ENCODE peak calls at places on chromosomes 11 and 22, in five cellular contexts. W, N, S, G and V are unnamed samples.

GRCh38 chr11:129427376-129427775 is 51.7 kb downstream of the BARX2 start:
- DNase-seq in G (peak), S (no peak), N (no peak), W (no peak), V (no peak)

GRCh38 chr11:122192634-122193245 is 76.7 kb upstream of the BLID start:
- DNase-seq in W (no peak), N (no peak), G (no peak), S (no peak), V (peak)

GRCh38 chr11:129644326-129644725 is 171.3 kb upstream of the TMEM45B start:
- DNase-seq in W (no peak), N (no peak), G (no peak), S (no peak), V (no peak)

GRCh38 chr11:6654281-6655019 is 1.2 kb downstream of the DCHS1 start:
- DNase-seq in G (peak), N (no peak), W (no peak), S (no peak), V (no peak)

GRCh38 chr11:119195680-119196079 is 10.4 kb downstream of the NHERF4 start:
- DNase-seq in G (peak), S (peak), W (peak), N (peak), V (peak)

GRCh38 chr11:105793092-105793491 is 183.2 kb downstream of the GRIA4 start:
- DNase-seq in S (no peak), G (no peak), N (no peak), W (no peak), V (no peak)

GRCh38 chr11:130139401-130139800 is 20.2 kb upstream of the ST14 start:
- DNase-seq in N (no peak), G (no peak), W (no peak), S (no peak), V (no peak)

GRCh38 chr22:19878461-19879247 is 24.0 kb upstream of the GNB1L start:
- DNase-seq in G (no peak), S (no peak), W (no peak), N (no peak), V (no peak)

GRCh38 chr22:42803454-42803853 is 53.6 kb downstream of the ARFGAP3 start:
- DNase-seq in S (no peak), G (no peak), W (no peak), N (no peak), V (no peak)

GRCh38 chr11:12140186-12140938 is 30.0 kb downstream of the MICAL2 start:
- DNase-seq in G (no peak), S (no peak), W (no peak), N (no peak), V (no peak)

GRCh38 chr11:102971766-102972165 is 16.2 kb upstream of the MMP13 start:
- DNase-seq in S (no peak), N (no peak), G (no peak), W (no peak), V (no peak)

GRCh38 chr11:94926698-94927237 is 46.6 kb downstream of the CWC15 start:
- DNase-seq in S (no peak), W (peak), G (no peak), N (no peak), V (peak)

GRCh38 chr11:56172256-56172835 is 4.1 kb upstream of the OR5J2 start:
- DNase-seq in G (no peak), W (no peak), N (no peak), S (no peak), V (no peak)

GRCh38 chr11:68004551-68005335 is 846 bp upstream of the UNC93B1 start:
- DNase-seq in N (no peak), G (no peak), W (no peak), S (no peak), V (no peak)

GRCh38 chr11:105609341-105609781 is 512 bp upstream of the GRIA4 start:
- DNase-seq in S (peak), W (no peak), N (no peak), G (peak), V (peak)

GRCh38 chr11:33264926-33265325 is 7.7 kb downstream of the HIPK3 start:
- DNase-seq in G (no peak), N (no peak), S (no peak), W (no peak), V (no peak)

GRCh38 chr11:119152604-119153003 is 3.8 kb downstream of the ABCG4 start:
- DNase-seq in W (no peak), N (no peak), G (no peak), S (no peak), V (no peak)

GRCh38 chr22:44369916-44370804 is 57.4 kb upstream of the SHISAL1 start:
- DNase-seq in S (no peak), W (no peak), N (no peak), G (no peak), V (no peak)

GRCh38 chr11:7858001-7858400 is 61.3 kb upstream of the OR5P2 start:
- DNase-seq in N (no peak), W (no peak), S (no peak), G (no peak), V (no peak)

GRCh38 chr11:117026593-117027330 is 71.5 kb downstream of the SIK3 start:
- DNase-seq in G (no peak), S (no peak), N (no peak), W (no peak), V (no peak)

GRCh38 chr11:40129276-40129675 is 1330.2 kb downstream of the LRRC4C start:
- DNase-seq in G (no peak), W (peak), N (no peak), S (no peak), V (no peak)

GRCh38 chr22:49272546-49273125 is 555.0 kb downstream of the BRD1 start:
- DNase-seq in S (no peak), N (no peak), W (no peak), G (no peak), V (no peak)

GRCh38 chr22:20884454-20884853 is 25.6 kb downstream of the SNAP29 start:
- DNase-seq in S (no peak), N (no peak), G (no peak), W (no peak), V (no peak)

GRCh38 chr11:23540101-23540561 is 679.9 kb upstream of the CCDC179 start:
- DNase-seq in S (peak), G (peak), N (peak), W (peak), V (peak)

GRCh38 chr22:39223091-39223710 is 21.6 kb downstream of the PDGFB start:
- DNase-seq in S (no peak), G (no peak), N (no peak), W (no peak), V (no peak)

GRCh38 chr11:26158251-26158650 is 173.7 kb upstream of the ANO3 start:
- DNase-seq in W (no peak), G (no peak), N (no peak), S (no peak), V (no peak)

GRCh38 chr22:23180893-23181762 is 819 bp downstream of the BCR start:
- DNase-seq in G (no peak), S (peak), N (no peak), W (peak), V (peak)

GRCh38 chr22:23180301-23180892 is at the start of gene BCR:
- DNase-seq in W (peak), G (no peak), S (peak), N (no peak), V (peak)

GRCh38 chr22:23181763-23182288 is 1.5 kb downstream of the BCR start:
- DNase-seq in S (peak), G (no peak), W (no peak), N (no peak), V (peak)

GRCh38 chr22:23178512-23179254 is 1.6 kb upstream of the BCR start:
- DNase-seq in N (peak), W (peak), G (no peak), S (peak), V (peak)

DNA sequence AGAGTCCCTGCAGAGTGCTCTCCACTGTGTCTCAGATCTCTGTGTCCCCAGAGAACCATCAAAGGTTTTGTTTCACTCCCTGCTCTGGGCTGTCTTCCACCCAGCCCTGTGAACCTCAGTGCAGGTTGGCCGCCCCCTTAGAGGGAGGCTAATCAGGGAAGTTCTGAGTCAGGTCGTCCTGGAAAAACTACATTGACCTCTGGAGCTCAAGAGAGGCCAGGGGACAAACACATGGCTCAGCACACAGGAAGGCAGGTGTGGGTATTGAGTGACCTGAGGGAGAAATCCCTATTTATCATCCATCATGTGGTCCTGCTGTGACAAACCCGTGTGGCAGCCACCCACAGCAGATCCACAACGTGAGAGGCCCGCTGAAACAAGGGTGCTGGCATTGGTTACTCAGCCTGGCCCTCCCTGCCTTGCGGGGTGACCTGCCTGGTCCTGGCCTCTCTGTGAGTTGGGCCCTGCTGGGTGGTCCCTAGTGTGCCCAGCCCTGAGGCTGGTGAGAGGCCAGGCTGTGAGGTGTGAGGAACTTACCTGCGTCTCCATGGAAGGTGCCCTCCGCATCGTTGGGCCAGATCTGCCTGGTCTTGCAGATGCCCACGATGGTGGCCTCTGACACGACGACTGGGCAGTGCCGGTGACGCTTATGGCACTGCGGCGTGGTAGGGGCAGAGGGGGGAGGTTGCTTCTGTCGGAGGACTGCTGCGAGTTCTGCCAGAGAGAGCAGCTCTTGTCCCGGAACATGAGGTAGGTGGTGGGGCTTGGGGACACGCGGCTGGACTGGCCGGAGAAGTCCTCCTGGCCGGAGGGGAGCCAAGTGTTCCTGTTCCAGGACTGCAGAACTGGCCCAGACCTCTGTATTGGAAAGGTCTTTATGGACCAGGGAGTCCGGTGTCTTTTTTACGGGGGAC is 671 bp upstream of the BCR start:
- DNase-seq in G (no peak), N (no peak), W (no peak), S (peak), V (peak)
- TF ChIP-seq JUN in G (no peak), N (no peak), W (no peak), S (no peak), V (no peak)

DNA sequence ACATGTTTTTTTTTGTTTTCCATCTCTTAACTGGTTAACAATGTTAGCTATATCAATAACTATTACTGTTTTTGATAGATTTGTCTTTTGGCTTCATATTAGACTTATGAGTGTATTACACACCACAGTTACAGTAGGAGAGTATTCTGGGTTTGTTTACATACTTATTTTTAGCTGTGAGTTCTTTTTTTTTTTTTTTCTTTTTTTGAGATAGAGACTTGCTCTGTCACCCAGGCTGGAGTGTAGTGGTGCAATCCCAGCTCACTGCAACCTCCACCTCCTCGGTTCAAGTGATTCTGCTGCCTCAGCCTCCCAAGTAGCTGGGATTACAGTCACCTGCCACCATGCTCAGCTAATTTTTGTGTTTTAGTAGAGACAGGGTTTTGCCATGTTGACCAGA is 28.0 kb downstream of the CNTF start:
- DNase-seq in W (no peak), S (no peak), G (no peak), N (no peak), V (no peak)
- H3K4me2 ChIP-seq in W (no peak), S (no peak), G (no peak), N (no peak), V (no peak)

DNA sequence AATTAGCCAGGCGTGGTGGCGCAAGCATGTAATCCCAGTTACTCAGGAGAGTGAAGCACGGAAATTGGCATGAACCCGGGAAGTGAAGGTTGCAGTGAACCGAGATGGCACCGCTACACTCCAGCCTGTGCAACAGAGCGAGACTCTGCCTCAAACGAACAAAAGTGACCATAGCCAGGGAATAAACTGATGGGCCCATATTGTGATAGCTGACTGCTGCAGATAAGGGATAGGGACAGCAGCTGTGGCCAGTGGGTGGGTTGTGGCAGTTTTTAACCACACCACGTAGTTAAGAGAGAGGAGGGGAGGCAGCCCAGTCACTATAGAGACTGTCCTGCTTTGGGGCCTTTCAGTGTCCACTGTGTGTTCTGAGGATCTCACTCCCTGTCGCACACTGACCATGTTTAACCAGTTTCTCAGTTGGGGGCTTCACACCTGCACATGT is 58.9 kb downstream of the PISD start:
- DNase-seq in N (no peak), S (peak), G (no peak), W (no peak), V (no peak)
- TF ChIP-seq JUN in N (no peak), S (no peak), G (no peak), W (no peak), V (no peak)

GRCh38 chr22:46392137-46392844 is 56.8 kb downstream of the TRMU start:
- DNase-seq in N (no peak), W (no peak), G (no peak), S (no peak), V (no peak)

GRCh38 chr22:46390652-46391301 is 55.3 kb downstream of the TRMU start:
- DNase-seq in G (peak), W (no peak), S (peak), N (no peak), V (peak)

GRCh38 chr22:46393791-46394333 is 58.3 kb downstream of the TRMU start:
- DNase-seq in N (no peak), S (no peak), G (no peak), W (no peak), V (no peak)

GRCh38 chr22:46390105-46390651 is 54.7 kb downstream of the TRMU start:
- DNase-seq in N (no peak), S (no peak), G (no peak), W (no peak), V (no peak)

DNA sequence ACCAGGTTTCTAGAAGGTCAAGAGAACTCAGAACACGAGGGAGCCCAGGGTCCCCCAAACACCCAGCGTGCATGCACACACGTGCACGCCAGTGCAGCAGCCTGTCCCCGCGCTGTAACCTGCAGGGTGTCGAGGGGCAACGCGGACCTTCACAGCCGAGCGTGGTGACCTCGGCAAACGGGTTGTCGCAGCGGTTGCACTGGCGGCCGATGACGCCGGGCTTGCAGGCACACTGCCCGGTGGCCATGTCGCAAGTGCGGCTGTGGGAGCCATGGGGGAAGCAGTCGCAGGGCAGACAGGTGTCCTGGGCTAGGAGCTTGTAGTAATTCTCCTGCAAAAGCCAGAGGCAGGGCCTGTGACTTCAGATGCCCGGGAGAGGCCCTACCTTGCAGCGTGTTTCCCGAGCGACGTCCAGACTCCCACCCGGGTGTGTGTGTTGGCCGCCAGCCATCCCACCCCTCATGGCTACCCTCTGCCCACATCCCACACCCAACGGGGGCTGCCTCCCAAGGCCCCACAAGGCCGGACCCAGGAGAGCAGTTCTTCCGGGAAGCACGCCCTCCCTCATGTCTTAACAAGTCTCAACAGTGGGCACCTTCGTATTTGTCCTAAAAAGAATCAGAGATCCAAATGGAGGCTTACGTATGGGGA is 56.1 kb downstream of the TRMU start:
- DNase-seq in N (no peak), W (no peak), G (no peak), S (no peak), V (no peak)
- H3K4me2 ChIP-seq in N (no peak), W (no peak), G (no peak), S (no peak), V (no peak)

DNA sequence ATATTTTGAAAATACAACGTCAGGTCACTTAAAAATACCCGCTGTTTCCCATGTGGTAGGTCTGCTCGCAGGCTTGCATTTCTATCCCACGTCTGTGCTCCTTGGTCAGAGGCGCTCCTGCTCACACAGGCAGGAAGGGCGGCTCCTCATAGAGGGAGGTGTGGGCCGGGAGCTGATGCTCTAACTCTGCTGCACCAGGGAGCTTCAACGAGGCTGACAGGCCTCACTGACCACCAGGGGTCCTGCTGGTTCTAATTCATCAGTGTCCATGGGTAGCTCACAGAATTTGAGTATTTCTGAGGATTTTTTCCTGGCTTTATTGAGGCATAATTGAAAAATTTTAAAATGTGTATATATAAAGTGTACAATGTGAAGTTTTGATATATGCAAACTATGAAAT is 68.5 kb downstream of the PIWIL3 start:
- DNase-seq in N (no peak), W (peak), G (peak), S (peak), V (peak)
- TF ChIP-seq JUN in N (no peak), W (no peak), G (no peak), S (no peak), V (no peak)

DNA sequence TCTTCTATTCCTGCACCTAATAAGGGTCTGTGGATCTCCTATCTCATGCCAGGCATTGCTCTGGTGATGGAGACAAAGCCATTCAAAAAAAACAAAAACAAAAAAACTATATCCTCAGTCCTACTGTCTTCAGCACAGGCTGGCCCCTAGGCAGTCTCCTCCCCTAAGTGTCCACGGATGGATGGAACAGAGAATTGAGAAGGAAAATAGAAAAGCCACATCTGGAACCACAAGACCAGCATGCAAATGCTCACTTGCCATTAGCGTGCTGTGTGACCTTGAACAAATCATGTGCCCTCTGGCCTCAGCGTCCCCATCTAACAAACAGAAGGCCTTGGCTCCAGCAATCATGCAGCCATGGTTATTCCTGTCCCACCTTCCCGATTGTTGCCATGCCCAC is 32.7 kb upstream of the CD82 start:
- DNase-seq in W (no peak), S (no peak), G (no peak), N (no peak), V (no peak)
- H3K4me2 ChIP-seq in W (no peak), S (no peak), G (no peak), N (no peak), V (no peak)